ENCODE peak calls at places on chromosomes 11 and 22, in ten cellular contexts. One of them, this sample, is unnamed.

GRCh38 chr11:65215441-65216076 is 33.8 kb downstream of the CAPN1 start:
- DNase-seq in naive thymus-derived CD8-positive, alpha-beta T cell: no peak
- DNase-seq in lower leg skin: no peak
- DNase-seq in HFFc6: no peak
- DNase-seq in activated T-helper 1 cell treated with anti-CD3 and anti-CD28 coated beads, Interleukin-2, amount 50 U/mL, for 16 hours: no peak
- DNase-seq in GDM1: no peak
- DNase-seq in neural crest cell: no peak
- DNase-seq in cardiac fibroblast: no peak
- DNase-seq in right lobe of liver: no peak
- DNase-seq in caudate nucleus: no peak
- DNase-seq in this sample: no peak

GRCh38 chr11:373716-374551 is 4.6 kb downstream of the B4GALNT4 start:
- DNase-seq in HFFc6: no peak
- DNase-seq in activated T-helper 1 cell treated with anti-CD3 and anti-CD28 coated beads, Interleukin-2, amount 50 U/mL, for 16 hours: no peak
- DNase-seq in caudate nucleus: no peak
- DNase-seq in cardiac fibroblast: no peak
- DNase-seq in GDM1: no peak
- DNase-seq in lower leg skin: no peak
- DNase-seq in neural crest cell: peak; percentile 55
- DNase-seq in right lobe of liver: no peak
- DNase-seq in naive thymus-derived CD8-positive, alpha-beta T cell: no peak
- DNase-seq in this sample: no peak

GRCh38 chr22:22593964-22594656 is 35.0 kb upstream of the PRAME start:
- DNase-seq in GDM1: peak; percentile 45
- DNase-seq in activated T-helper 1 cell treated with anti-CD3 and anti-CD28 coated beads, Interleukin-2, amount 50 U/mL, for 16 hours: peak; percentile 15
- DNase-seq in right lobe of liver: peak; percentile 39
- DNase-seq in naive thymus-derived CD8-positive, alpha-beta T cell: peak; percentile 37
- DNase-seq in HFFc6: peak; percentile 18
- DNase-seq in lower leg skin: no peak
- DNase-seq in neural crest cell: peak; percentile 41
- DNase-seq in cardiac fibroblast: peak; percentile 64
- DNase-seq in caudate nucleus: peak; percentile 30
- DNase-seq in this sample: peak; percentile 35

GRCh38 chr11:126061707-126062678 is 673 bp downstream of the CDON start:
- DNase-seq in activated T-helper 1 cell treated with anti-CD3 and anti-CD28 coated beads, Interleukin-2, amount 50 U/mL, for 16 hours: no peak
- DNase-seq in lower leg skin: no peak
- DNase-seq in caudate nucleus: peak; percentile 83
- DNase-seq in HFFc6: no peak
- DNase-seq in right lobe of liver: peak; percentile 40
- DNase-seq in GDM1: no peak
- DNase-seq in neural crest cell: peak; percentile 28
- DNase-seq in cardiac fibroblast: peak; percentile 24
- DNase-seq in naive thymus-derived CD8-positive, alpha-beta T cell: peak; percentile 40
- DNase-seq in this sample: peak; percentile 78

GRCh38 chr11:26867286-26867685 is 126.6 kb upstream of the FIBIN start:
- DNase-seq in GDM1: no peak
- DNase-seq in lower leg skin: no peak
- DNase-seq in HFFc6: no peak
- DNase-seq in caudate nucleus: no peak
- DNase-seq in activated T-helper 1 cell treated with anti-CD3 and anti-CD28 coated beads, Interleukin-2, amount 50 U/mL, for 16 hours: no peak
- DNase-seq in neural crest cell: no peak
- DNase-seq in naive thymus-derived CD8-positive, alpha-beta T cell: no peak
- DNase-seq in cardiac fibroblast: peak; percentile 57
- DNase-seq in right lobe of liver: no peak
- DNase-seq in this sample: no peak

GRCh38 chr22:47395481-47395880 is 633.0 kb downstream of the TBC1D22A start:
- DNase-seq in lower leg skin: no peak
- DNase-seq in caudate nucleus: no peak
- DNase-seq in naive thymus-derived CD8-positive, alpha-beta T cell: no peak
- DNase-seq in cardiac fibroblast: peak; percentile 5
- DNase-seq in activated T-helper 1 cell treated with anti-CD3 and anti-CD28 coated beads, Interleukin-2, amount 50 U/mL, for 16 hours: no peak
- DNase-seq in GDM1: no peak
- DNase-seq in HFFc6: no peak
- DNase-seq in neural crest cell: no peak
- DNase-seq in right lobe of liver: peak; percentile 15
- DNase-seq in this sample: no peak

GRCh38 chr11:63998558-63999348 is 12.5 kb downstream of the OTUB1 start:
- DNase-seq in neural crest cell: peak; percentile 29
- DNase-seq in lower leg skin: no peak
- DNase-seq in caudate nucleus: no peak
- DNase-seq in right lobe of liver: peak; percentile 40
- DNase-seq in cardiac fibroblast: no peak
- DNase-seq in activated T-helper 1 cell treated with anti-CD3 and anti-CD28 coated beads, Interleukin-2, amount 50 U/mL, for 16 hours: no peak
- DNase-seq in HFFc6: no peak
- DNase-seq in naive thymus-derived CD8-positive, alpha-beta T cell: no peak
- DNase-seq in GDM1: no peak
- DNase-seq in this sample: peak; percentile 67

GRCh38 chr11:5291207-5291838 is 10.4 kb downstream of the OR51B4 start:
- DNase-seq in HFFc6: peak; percentile 42
- DNase-seq in lower leg skin: no peak
- DNase-seq in cardiac fibroblast: peak; percentile 70
- DNase-seq in GDM1: peak; percentile 14
- DNase-seq in right lobe of liver: no peak
- DNase-seq in caudate nucleus: no peak
- DNase-seq in activated T-helper 1 cell treated with anti-CD3 and anti-CD28 coated beads, Interleukin-2, amount 50 U/mL, for 16 hours: no peak
- DNase-seq in neural crest cell: no peak
- DNase-seq in naive thymus-derived CD8-positive, alpha-beta T cell: no peak
- DNase-seq in this sample: no peak

GRCh38 chr11:69035150-69035958 is 13.4 kb upstream of the TPCN2 start:
- DNase-seq in GDM1: no peak
- DNase-seq in HFFc6: no peak
- DNase-seq in caudate nucleus: no peak
- DNase-seq in right lobe of liver: no peak
- DNase-seq in cardiac fibroblast: no peak
- DNase-seq in neural crest cell: no peak
- DNase-seq in activated T-helper 1 cell treated with anti-CD3 and anti-CD28 coated beads, Interleukin-2, amount 50 U/mL, for 16 hours: no peak
- DNase-seq in naive thymus-derived CD8-positive, alpha-beta T cell: no peak
- DNase-seq in lower leg skin: no peak
- DNase-seq in this sample: no peak

GRCh38 chr22:49924113-49924833 is 5.8 kb downstream of the CRELD2 start:
- DNase-seq in caudate nucleus: no peak
- DNase-seq in cardiac fibroblast: no peak
- DNase-seq in right lobe of liver: no peak
- DNase-seq in activated T-helper 1 cell treated with anti-CD3 and anti-CD28 coated beads, Interleukin-2, amount 50 U/mL, for 16 hours: no peak
- DNase-seq in GDM1: no peak
- DNase-seq in HFFc6: no peak
- DNase-seq in lower leg skin: no peak
- DNase-seq in neural crest cell: no peak
- DNase-seq in naive thymus-derived CD8-positive, alpha-beta T cell: no peak
- DNase-seq in this sample: no peak

GRCh38 chr11:116648229-116649174 is 124.3 kb downstream of the BUD13 start:
- DNase-seq in activated T-helper 1 cell treated with anti-CD3 and anti-CD28 coated beads, Interleukin-2, amount 50 U/mL, for 16 hours: no peak
- DNase-seq in lower leg skin: no peak
- DNase-seq in GDM1: no peak
- DNase-seq in HFFc6: no peak
- DNase-seq in cardiac fibroblast: no peak
- DNase-seq in caudate nucleus: no peak
- DNase-seq in neural crest cell: no peak
- DNase-seq in naive thymus-derived CD8-positive, alpha-beta T cell: no peak
- DNase-seq in right lobe of liver: no peak
- DNase-seq in this sample: no peak

GRCh38 chr22:49881856-49882255 is 28.2 kb downstream of the ZBED4 start:
- DNase-seq in activated T-helper 1 cell treated with anti-CD3 and anti-CD28 coated beads, Interleukin-2, amount 50 U/mL, for 16 hours: no peak
- DNase-seq in cardiac fibroblast: no peak
- DNase-seq in HFFc6: no peak
- DNase-seq in caudate nucleus: no peak
- DNase-seq in lower leg skin: no peak
- DNase-seq in GDM1: no peak
- DNase-seq in neural crest cell: no peak
- DNase-seq in naive thymus-derived CD8-positive, alpha-beta T cell: no peak
- DNase-seq in right lobe of liver: no peak
- DNase-seq in this sample: no peak

GRCh38 chr11:118605116-118605867 is 2.1 kb upstream of the PHLDB1 start:
- DNase-seq in HFFc6: peak; percentile 62
- DNase-seq in activated T-helper 1 cell treated with anti-CD3 and anti-CD28 coated beads, Interleukin-2, amount 50 U/mL, for 16 hours: no peak
- DNase-seq in neural crest cell: no peak
- DNase-seq in lower leg skin: peak; percentile 78
- DNase-seq in caudate nucleus: no peak
- DNase-seq in right lobe of liver: no peak
- DNase-seq in cardiac fibroblast: peak; percentile 97
- DNase-seq in GDM1: no peak
- DNase-seq in naive thymus-derived CD8-positive, alpha-beta T cell: no peak
- DNase-seq in this sample: no peak

GRCh38 chr22:22158207-22158816 is 86.3 kb upstream of the VPREB1 start:
- DNase-seq in caudate nucleus: no peak
- DNase-seq in neural crest cell: no peak
- DNase-seq in GDM1: no peak
- DNase-seq in lower leg skin: no peak
- DNase-seq in cardiac fibroblast: no peak
- DNase-seq in HFFc6: no peak
- DNase-seq in naive thymus-derived CD8-positive, alpha-beta T cell: no peak
- DNase-seq in right lobe of liver: no peak
- DNase-seq in activated T-helper 1 cell treated with anti-CD3 and anti-CD28 coated beads, Interleukin-2, amount 50 U/mL, for 16 hours: no peak
- DNase-seq in this sample: no peak

GRCh38 chr11:6601041-6601461 is 2.4 kb downstream of the RRP8 start:
- DNase-seq in GDM1: no peak
- DNase-seq in HFFc6: no peak
- DNase-seq in activated T-helper 1 cell treated with anti-CD3 and anti-CD28 coated beads, Interleukin-2, amount 50 U/mL, for 16 hours: no peak
- DNase-seq in cardiac fibroblast: no peak
- DNase-seq in naive thymus-derived CD8-positive, alpha-beta T cell: no peak
- DNase-seq in right lobe of liver: no peak
- DNase-seq in lower leg skin: no peak
- DNase-seq in neural crest cell: no peak
- DNase-seq in caudate nucleus: no peak
- DNase-seq in this sample: no peak

GRCh38 chr22:46815896-46816721 is 53.7 kb downstream of the TBC1D22A start:
- DNase-seq in naive thymus-derived CD8-positive, alpha-beta T cell: no peak
- DNase-seq in GDM1: no peak
- DNase-seq in neural crest cell: no peak
- DNase-seq in caudate nucleus: no peak
- DNase-seq in HFFc6: peak; percentile 48
- DNase-seq in lower leg skin: no peak
- DNase-seq in activated T-helper 1 cell treated with anti-CD3 and anti-CD28 coated beads, Interleukin-2, amount 50 U/mL, for 16 hours: no peak
- DNase-seq in cardiac fibroblast: peak; percentile 53
- DNase-seq in right lobe of liver: peak; percentile 70
- DNase-seq in this sample: no peak

GRCh38 chr11:129148487-129148886 is 43.6 kb downstream of the ARHGAP32 start:
- DNase-seq in cardiac fibroblast: no peak
- DNase-seq in naive thymus-derived CD8-positive, alpha-beta T cell: no peak
- DNase-seq in lower leg skin: no peak
- DNase-seq in right lobe of liver: no peak
- DNase-seq in GDM1: no peak
- DNase-seq in caudate nucleus: no peak
- DNase-seq in neural crest cell: no peak
- DNase-seq in activated T-helper 1 cell treated with anti-CD3 and anti-CD28 coated beads, Interleukin-2, amount 50 U/mL, for 16 hours: no peak
- DNase-seq in HFFc6: no peak
- DNase-seq in this sample: no peak

GRCh38 chr22:29204617-29205183 is 996 bp upstream of the EMID1 start:
- DNase-seq in GDM1: no peak
- DNase-seq in neural crest cell: no peak
- DNase-seq in activated T-helper 1 cell treated with anti-CD3 and anti-CD28 coated beads, Interleukin-2, amount 50 U/mL, for 16 hours: no peak
- DNase-seq in lower leg skin: no peak
- DNase-seq in HFFc6: no peak
- DNase-seq in naive thymus-derived CD8-positive, alpha-beta T cell: no peak
- DNase-seq in right lobe of liver: no peak
- DNase-seq in cardiac fibroblast: no peak
- DNase-seq in caudate nucleus: no peak
- DNase-seq in this sample: peak; percentile 17

GRCh38 chr11:118488480-118489109 is 38.7 kb upstream of the TTC36 start:
- DNase-seq in naive thymus-derived CD8-positive, alpha-beta T cell: peak; percentile 76
- DNase-seq in GDM1: peak; percentile 47
- DNase-seq in HFFc6: peak; percentile 73
- DNase-seq in caudate nucleus: peak; percentile 55
- DNase-seq in cardiac fibroblast: peak; percentile 86
- DNase-seq in right lobe of liver: peak; percentile 44
- DNase-seq in lower leg skin: peak; percentile 39
- DNase-seq in activated T-helper 1 cell treated with anti-CD3 and anti-CD28 coated beads, Interleukin-2, amount 50 U/mL, for 16 hours: peak; percentile 61
- DNase-seq in neural crest cell: peak; percentile 78
- DNase-seq in this sample: peak; percentile 61

GRCh38 chr11:102452461-102453285 is at the start of gene TMEM123:
- DNase-seq in caudate nucleus: no peak
- DNase-seq in lower leg skin: peak; percentile 76
- DNase-seq in naive thymus-derived CD8-positive, alpha-beta T cell: peak; percentile 89
- DNase-seq in right lobe of liver: peak; percentile 92
- DNase-seq in neural crest cell: peak; percentile 69
- DNase-seq in cardiac fibroblast: peak; percentile 52
- DNase-seq in GDM1: peak; percentile 89
- DNase-seq in activated T-helper 1 cell treated with anti-CD3 and anti-CD28 coated beads, Interleukin-2, amount 50 U/mL, for 16 hours: peak; percentile 81
- DNase-seq in HFFc6: peak; percentile 57
- DNase-seq in this sample: peak; percentile 90

GRCh38 chr22:37657590-37658132 is 862 bp upstream of the PDXP start:
- DNase-seq in caudate nucleus: no peak
- DNase-seq in activated T-helper 1 cell treated with anti-CD3 and anti-CD28 coated beads, Interleukin-2, amount 50 U/mL, for 16 hours: no peak
- DNase-seq in cardiac fibroblast: no peak
- DNase-seq in right lobe of liver: no peak
- DNase-seq in lower leg skin: no peak
- DNase-seq in neural crest cell: no peak
- DNase-seq in HFFc6: peak; percentile 28
- DNase-seq in naive thymus-derived CD8-positive, alpha-beta T cell: no peak
- DNase-seq in GDM1: no peak
- DNase-seq in this sample: no peak

GRCh38 chr11:59172345-59173079 is 580 bp downstream of the DTX4 start:
- DNase-seq in caudate nucleus: peak; percentile 7
- DNase-seq in neural crest cell: no peak
- DNase-seq in lower leg skin: no peak
- DNase-seq in naive thymus-derived CD8-positive, alpha-beta T cell: peak; percentile 27
- DNase-seq in GDM1: no peak
- DNase-seq in cardiac fibroblast: no peak
- DNase-seq in activated T-helper 1 cell treated with anti-CD3 and anti-CD28 coated beads, Interleukin-2, amount 50 U/mL, for 16 hours: no peak
- DNase-seq in HFFc6: no peak
- DNase-seq in right lobe of liver: peak; percentile 70
- DNase-seq in this sample: no peak

GRCh38 chr11:70541699-70542098 is 143.4 kb downstream of the CTTN start:
- DNase-seq in lower leg skin: no peak
- DNase-seq in HFFc6: no peak
- DNase-seq in GDM1: no peak
- DNase-seq in right lobe of liver: no peak
- DNase-seq in naive thymus-derived CD8-positive, alpha-beta T cell: no peak
- DNase-seq in neural crest cell: no peak
- DNase-seq in cardiac fibroblast: no peak
- DNase-seq in activated T-helper 1 cell treated with anti-CD3 and anti-CD28 coated beads, Interleukin-2, amount 50 U/mL, for 16 hours: no peak
- DNase-seq in caudate nucleus: no peak
- DNase-seq in this sample: no peak

GRCh38 chr22:28424427-28425080 is 255.1 kb downstream of the TTC28 start:
- DNase-seq in GDM1: no peak
- DNase-seq in naive thymus-derived CD8-positive, alpha-beta T cell: no peak
- DNase-seq in lower leg skin: no peak
- DNase-seq in right lobe of liver: no peak
- DNase-seq in neural crest cell: no peak
- DNase-seq in HFFc6: peak; percentile 4
- DNase-seq in activated T-helper 1 cell treated with anti-CD3 and anti-CD28 coated beads, Interleukin-2, amount 50 U/mL, for 16 hours: no peak
- DNase-seq in caudate nucleus: no peak
- DNase-seq in cardiac fibroblast: peak; percentile 45
- DNase-seq in this sample: no peak

GRCh38 chr11:62694455-62695167 is 5.3 kb upstream of the LRRN4CL start:
- DNase-seq in activated T-helper 1 cell treated with anti-CD3 and anti-CD28 coated beads, Interleukin-2, amount 50 U/mL, for 16 hours: peak; percentile 56
- DNase-seq in HFFc6: peak; percentile 75
- DNase-seq in GDM1: peak; percentile 44
- DNase-seq in cardiac fibroblast: peak; percentile 91
- DNase-seq in neural crest cell: peak; percentile 74
- DNase-seq in naive thymus-derived CD8-positive, alpha-beta T cell: peak; percentile 73
- DNase-seq in right lobe of liver: peak; percentile 77
- DNase-seq in lower leg skin: peak; percentile 77
- DNase-seq in caudate nucleus: peak; percentile 89
- DNase-seq in this sample: peak; percentile 74